ENCODE peak calls at places on chromosomes 2 and 18, in four cellular contexts. One of them, this sample, is unnamed.

GRCh38 chr18:31965331-31965970 is 22.5 kb upstream of the TRAPPC8 start:
- DNase-seq in activated CD4-positive, alpha-beta T cell treated with anti-CD3 and anti-CD28 coated beads for 24 hours: no peak
- DNase-seq in nucleus accumbens: no peak
- DNase-seq in T-helper 1 cell: no peak
- DNase-seq in this sample: no peak

GRCh38 chr2:8488001-8488738 is 193.7 kb upstream of the ID2 start:
- DNase-seq in T-helper 1 cell: peak; percentile 44
- DNase-seq in nucleus accumbens: peak; percentile 67
- DNase-seq in activated CD4-positive, alpha-beta T cell treated with anti-CD3 and anti-CD28 coated beads for 24 hours: peak; percentile 49
- DNase-seq in this sample: no peak

GRCh38 chr18:59211629-59212028 is 8.3 kb upstream of the GRP start:
- DNase-seq in activated CD4-positive, alpha-beta T cell treated with anti-CD3 and anti-CD28 coated beads for 24 hours: no peak
- DNase-seq in nucleus accumbens: no peak
- DNase-seq in T-helper 1 cell: no peak
- DNase-seq in this sample: no peak

GRCh38 chr2:19035238-19035637 is 323.2 kb downstream of the OSR1 start:
- DNase-seq in T-helper 1 cell: no peak
- DNase-seq in activated CD4-positive, alpha-beta T cell treated with anti-CD3 and anti-CD28 coated beads for 24 hours: no peak
- DNase-seq in nucleus accumbens: no peak
- DNase-seq in this sample: no peak

GRCh38 chr18:9731380-9731779 is 23.3 kb downstream of the RAB31 start:
- DNase-seq in nucleus accumbens: no peak
- DNase-seq in activated CD4-positive, alpha-beta T cell treated with anti-CD3 and anti-CD28 coated beads for 24 hours: no peak
- DNase-seq in T-helper 1 cell: no peak
- DNase-seq in this sample: no peak

GRCh38 chr2:204170419-204170818 is 233.9 kb downstream of the ICOS start:
- DNase-seq in nucleus accumbens: no peak
- DNase-seq in activated CD4-positive, alpha-beta T cell treated with anti-CD3 and anti-CD28 coated beads for 24 hours: no peak
- DNase-seq in T-helper 1 cell: no peak
- DNase-seq in this sample: no peak

GRCh38 chr18:37299471-37300304 is 265.9 kb downstream of the CELF4 start:
- DNase-seq in T-helper 1 cell: no peak
- DNase-seq in nucleus accumbens: peak; percentile 79
- DNase-seq in activated CD4-positive, alpha-beta T cell treated with anti-CD3 and anti-CD28 coated beads for 24 hours: no peak
- DNase-seq in this sample: no peak

GRCh38 chr2:226655871-226656270 is 143.7 kb downstream of the IRS1 start:
- DNase-seq in activated CD4-positive, alpha-beta T cell treated with anti-CD3 and anti-CD28 coated beads for 24 hours: no peak
- DNase-seq in T-helper 1 cell: no peak
- DNase-seq in nucleus accumbens: no peak
- DNase-seq in this sample: no peak

GRCh38 chr2:72999729-73000725 is 71.5 kb downstream of the SFXN5 start:
- DNase-seq in nucleus accumbens: no peak
- DNase-seq in T-helper 1 cell: no peak
- DNase-seq in activated CD4-positive, alpha-beta T cell treated with anti-CD3 and anti-CD28 coated beads for 24 hours: no peak
- DNase-seq in this sample: no peak

GRCh38 chr18:58511306-58511705 is 117.6 kb downstream of the ALPK2 start:
- DNase-seq in T-helper 1 cell: no peak
- DNase-seq in nucleus accumbens: no peak
- DNase-seq in activated CD4-positive, alpha-beta T cell treated with anti-CD3 and anti-CD28 coated beads for 24 hours: no peak
- DNase-seq in this sample: no peak

GRCh38 chr2:212940816-212941215 is 210.6 kb downstream of the IKZF2 start:
- DNase-seq in activated CD4-positive, alpha-beta T cell treated with anti-CD3 and anti-CD28 coated beads for 24 hours: no peak
- DNase-seq in T-helper 1 cell: no peak
- DNase-seq in nucleus accumbens: peak; percentile 47
- DNase-seq in this sample: no peak

GRCh38 chr2:175398848-175399247 is 217.3 kb upstream of the ATP5MC3 start:
- DNase-seq in activated CD4-positive, alpha-beta T cell treated with anti-CD3 and anti-CD28 coated beads for 24 hours: no peak
- DNase-seq in T-helper 1 cell: no peak
- DNase-seq in nucleus accumbens: no peak
- DNase-seq in this sample: no peak

GRCh38 chr2:174125151-174125550 is 123.2 kb downstream of the OLA1 start:
- DNase-seq in activated CD4-positive, alpha-beta T cell treated with anti-CD3 and anti-CD28 coated beads for 24 hours: no peak
- DNase-seq in T-helper 1 cell: no peak
- DNase-seq in nucleus accumbens: no peak
- DNase-seq in this sample: no peak

GRCh38 chr2:47904903-47905453 is 1.3 kb downstream of the FBXO11 start:
- DNase-seq in activated CD4-positive, alpha-beta T cell treated with anti-CD3 and anti-CD28 coated beads for 24 hours: no peak
- DNase-seq in nucleus accumbens: peak; percentile 67
- DNase-seq in T-helper 1 cell: peak; percentile 29
- DNase-seq in this sample: peak; percentile 60

GRCh38 chr2:107588960-107589542 is 237.6 kb upstream of the RGPD4 start:
- DNase-seq in T-helper 1 cell: no peak
- DNase-seq in activated CD4-positive, alpha-beta T cell treated with anti-CD3 and anti-CD28 coated beads for 24 hours: no peak
- DNase-seq in nucleus accumbens: no peak
- DNase-seq in this sample: no peak

GRCh38 chr2:74474481-74474880 is 2.0 kb upstream of the MRPL53 start:
- DNase-seq in activated CD4-positive, alpha-beta T cell treated with anti-CD3 and anti-CD28 coated beads for 24 hours: no peak
- DNase-seq in nucleus accumbens: no peak
- DNase-seq in T-helper 1 cell: no peak
- DNase-seq in this sample: no peak

GRCh38 chr2:190920085-190920484 is 39.5 kb downstream of the GLS start:
- DNase-seq in activated CD4-positive, alpha-beta T cell treated with anti-CD3 and anti-CD28 coated beads for 24 hours: no peak
- DNase-seq in nucleus accumbens: no peak
- DNase-seq in T-helper 1 cell: no peak
- DNase-seq in this sample: no peak

GRCh38 chr2:7437122-7437521 is 519.9 kb downstream of the RNF144A start:
- DNase-seq in activated CD4-positive, alpha-beta T cell treated with anti-CD3 and anti-CD28 coated beads for 24 hours: no peak
- DNase-seq in nucleus accumbens: no peak
- DNase-seq in T-helper 1 cell: no peak
- DNase-seq in this sample: no peak

GRCh38 chr2:136377423-136378382 is 259.8 kb upstream of the CXCR4 start:
- DNase-seq in activated CD4-positive, alpha-beta T cell treated with anti-CD3 and anti-CD28 coated beads for 24 hours: no peak
- DNase-seq in nucleus accumbens: no peak
- DNase-seq in T-helper 1 cell: no peak
- DNase-seq in this sample: no peak

GRCh38 chr2:122635649-122636496 is 880.4 kb downstream of the TSN start:
- DNase-seq in activated CD4-positive, alpha-beta T cell treated with anti-CD3 and anti-CD28 coated beads for 24 hours: no peak
- DNase-seq in T-helper 1 cell: no peak
- DNase-seq in nucleus accumbens: no peak
- DNase-seq in this sample: no peak

GRCh38 chr2:86298411-86299390 is 38.7 kb downstream of the REEP1 start:
- DNase-seq in activated CD4-positive, alpha-beta T cell treated with anti-CD3 and anti-CD28 coated beads for 24 hours: no peak
- DNase-seq in T-helper 1 cell: no peak
- DNase-seq in nucleus accumbens: peak; percentile 53
- DNase-seq in this sample: peak; percentile 26

This sample was measured in substantia nigra.